ENCODE peak calls at places on chromosomes 11 and 22, in seven cellular contexts. J is BE2C, L is left ventricle myocardium inferior, C is right atrium auricular region, Q is coronary artery, S is GM06990, U is heart left ventricle. Z is an unnamed sample.

GRCh38 chr11:112761911-112762685 is 199.1 kb upstream of the NCAM1 start:
- DNase-seq in J (no peak), L (no peak), C (no peak), Q (no peak), S (peak; percentile 15), U (no peak), Z (no peak)

GRCh38 chr11:80107415-80107814 is 666.6 kb upstream of the TENM4 start:
- DNase-seq in J (no peak), L (no peak), C (no peak), Q (no peak), S (no peak), U (no peak), Z (no peak)

GRCh38 chr11:120878781-120879180 is 145.1 kb upstream of the TBCEL start:
- DNase-seq in J (no peak), L (no peak), C (no peak), Q (no peak), S (no peak), U (no peak), Z (no peak)

GRCh38 chr11:2566223-2567025 is 121.6 kb downstream of the KCNQ1 start:
- DNase-seq in J (peak; percentile 3), L (peak; percentile 13), C (no peak), Q (no peak), S (no peak), U (no peak), Z (no peak)

GRCh38 chr22:30802202-30803166 is 107.8 kb downstream of the OSBP2 start:
- DNase-seq in J (peak; percentile 87), L (peak; percentile 85), C (peak; percentile 68), Q (peak; percentile 83), S (peak; percentile 79), U (peak; percentile 83), Z (peak; percentile 82)

GRCh38 chr11:64590763-64591221 is at the start of gene SLC22A12:
- DNase-seq in J (no peak), L (peak; percentile 4), C (no peak), Q (no peak), S (no peak), U (no peak), Z (no peak)

GRCh38 chr11:120235024-120235628 is 4.8 kb upstream of the POU2F3 start:
- DNase-seq in J (peak; percentile 82), L (peak; percentile 62), C (no peak), Q (no peak), S (peak; percentile 69), U (peak; percentile 50), Z (peak; percentile 83)

GRCh38 chr11:120295110-120295509 is 30.0 kb upstream of the TLCD5 start:
- DNase-seq in J (peak; percentile 89), L (no peak), C (no peak), Q (no peak), S (no peak), U (no peak), Z (no peak)

GRCh38 chr11:115458877-115459276 is 45.3 kb downstream of the CADM1 start:
- DNase-seq in J (no peak), L (no peak), C (no peak), Q (no peak), S (no peak), U (no peak), Z (no peak)

GRCh38 chr11:110130642-110131238 is 37.5 kb downstream of the ZC3H12C start:
- DNase-seq in J (peak; percentile 90), L (no peak), C (no peak), Q (no peak), S (no peak), U (peak; percentile 12), Z (no peak)

GRCh38 chr22:29520851-29521250 is 32.7 kb downstream of the THOC5 start:
- DNase-seq in J (no peak), L (no peak), C (no peak), Q (no peak), S (no peak), U (no peak), Z (no peak)

GRCh38 chr11:62108971-62109391 is 14.8 kb upstream of the INCENP start:
- DNase-seq in J (no peak), L (no peak), C (no peak), Q (no peak), S (no peak), U (no peak), Z (no peak)

GRCh38 chr11:130124096-130124495 is 35.5 kb upstream of the ST14 start:
- DNase-seq in J (no peak), L (peak; percentile 65), C (peak; percentile 87), Q (peak; percentile 89), S (no peak), U (peak; percentile 41), Z (no peak)

GRCh38 chr11:6413791-6414231 is 5.1 kb downstream of the APBB1 start:
- DNase-seq in J (no peak), L (no peak), C (no peak), Q (no peak), S (no peak), U (no peak), Z (no peak)

GRCh38 chr22:30575859-30576258 is 1.4 kb upstream of the GAL3ST1 start:
- DNase-seq in J (no peak), L (no peak), C (no peak), Q (no peak), S (no peak), U (no peak), Z (no peak)

GRCh38 chr11:98434296-98434695 is 586.5 kb upstream of the CNTN5 start:
- DNase-seq in J (no peak), L (no peak), C (no peak), Q (no peak), S (no peak), U (no peak), Z (no peak)

GRCh38 chr22:25067851-25068421 is 115.4 kb downstream of the KIAA1671 start:
- DNase-seq in J (peak; percentile 34), L (no peak), C (no peak), Q (peak; percentile 92), S (no peak), U (no peak), Z (no peak)

GRCh38 chr22:41799486-41800347 is 762 bp upstream of the CCDC134 start:
- DNase-seq in J (no peak), L (peak; percentile 34), C (peak; percentile 61), Q (no peak), S (peak; percentile 24), U (peak; percentile 25), Z (peak; percentile 66)

GRCh38 chr11:10322401-10322800 is 17.5 kb downstream of the ADM start:
- DNase-seq in J (no peak), L (no peak), C (no peak), Q (no peak), S (no peak), U (no peak), Z (no peak)

GRCh38 chr11:110903830-110904229 is 191.6 kb upstream of the ARHGAP20 start:
- DNase-seq in J (no peak), L (no peak), C (no peak), Q (no peak), S (no peak), U (no peak), Z (no peak)

GRCh38 chr11:66080055-66080817 is 10.2 kb downstream of the PACS1 start:
- DNase-seq in J (peak; percentile 54), L (no peak), C (peak; percentile 86), Q (no peak), S (no peak), U (no peak), Z (no peak)

GRCh38 chr22:50702821-50703725 is 30.4 kb downstream of the SHANK3 start:
- DNase-seq in J (peak; percentile 3), L (peak; percentile 11), C (no peak), Q (no peak), S (no peak), U (no peak), Z (no peak)

GRCh38 chr22:27872488-27872887 is 46.6 kb downstream of the PITPNB start:
- DNase-seq in J (no peak), L (no peak), C (no peak), Q (no peak), S (no peak), U (no peak), Z (no peak)

GRCh38 chr11:67264886-67265632 is 1.2 kb upstream of the GRK2 start:
- DNase-seq in J (no peak), L (no peak), C (no peak), Q (no peak), S (no peak), U (no peak), Z (no peak)

DNA sequence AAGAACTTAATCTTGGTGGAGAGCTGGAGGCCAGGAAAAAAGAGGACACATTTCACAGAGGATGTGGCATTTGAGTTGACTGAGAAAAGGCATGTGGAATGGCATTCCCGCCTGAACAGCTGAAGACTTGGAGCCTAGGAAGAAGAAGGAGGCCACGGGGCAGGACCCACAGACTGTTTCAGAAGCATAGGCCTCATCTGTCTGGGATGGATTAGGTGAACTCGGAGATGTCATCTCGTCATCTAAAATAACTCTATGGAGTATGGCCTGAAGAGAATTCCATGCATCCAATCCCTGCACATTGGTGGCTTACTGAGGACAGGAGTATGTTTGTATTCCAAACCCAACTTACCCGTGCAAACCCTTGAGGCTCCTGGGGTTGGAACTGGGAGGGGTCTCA is 16.5 kb downstream of the SPATA19 start:
- DNase-seq in J (no peak), L (no peak), C (no peak), Q (peak; percentile 12), S (no peak), U (no peak), Z (no peak)
- TF ChIP-seq CTCF in J (no peak), L (no peak), C (no peak), Q (no peak), S (no peak), U (no peak), Z (no peak)

GRCh38 chr22:43750751-43751150 is 61.4 kb downstream of the EFCAB6 start:
- DNase-seq in J (no peak), L (no peak), C (no peak), Q (no peak), S (no peak), U (no peak), Z (no peak)
- TF ChIP-seq CTCF in J (no peak), L (no peak), C (no peak), Q (no peak), S (no peak), U (no peak), Z (no peak)

GRCh38 chr11:96045622-96046456 is 121.9 kb upstream of the MTMR2 start:
- DNase-seq in J (peak; percentile 42), L (peak; percentile 21), C (peak; percentile 62), Q (peak; percentile 77), S (no peak), U (peak; percentile 19), Z (no peak)
- TF ChIP-seq CTCF in J (peak; percentile 46), L (no peak), C (peak; percentile 57), Q (peak; percentile 22), S (no peak), U (no peak), Z (no peak)

DNA sequence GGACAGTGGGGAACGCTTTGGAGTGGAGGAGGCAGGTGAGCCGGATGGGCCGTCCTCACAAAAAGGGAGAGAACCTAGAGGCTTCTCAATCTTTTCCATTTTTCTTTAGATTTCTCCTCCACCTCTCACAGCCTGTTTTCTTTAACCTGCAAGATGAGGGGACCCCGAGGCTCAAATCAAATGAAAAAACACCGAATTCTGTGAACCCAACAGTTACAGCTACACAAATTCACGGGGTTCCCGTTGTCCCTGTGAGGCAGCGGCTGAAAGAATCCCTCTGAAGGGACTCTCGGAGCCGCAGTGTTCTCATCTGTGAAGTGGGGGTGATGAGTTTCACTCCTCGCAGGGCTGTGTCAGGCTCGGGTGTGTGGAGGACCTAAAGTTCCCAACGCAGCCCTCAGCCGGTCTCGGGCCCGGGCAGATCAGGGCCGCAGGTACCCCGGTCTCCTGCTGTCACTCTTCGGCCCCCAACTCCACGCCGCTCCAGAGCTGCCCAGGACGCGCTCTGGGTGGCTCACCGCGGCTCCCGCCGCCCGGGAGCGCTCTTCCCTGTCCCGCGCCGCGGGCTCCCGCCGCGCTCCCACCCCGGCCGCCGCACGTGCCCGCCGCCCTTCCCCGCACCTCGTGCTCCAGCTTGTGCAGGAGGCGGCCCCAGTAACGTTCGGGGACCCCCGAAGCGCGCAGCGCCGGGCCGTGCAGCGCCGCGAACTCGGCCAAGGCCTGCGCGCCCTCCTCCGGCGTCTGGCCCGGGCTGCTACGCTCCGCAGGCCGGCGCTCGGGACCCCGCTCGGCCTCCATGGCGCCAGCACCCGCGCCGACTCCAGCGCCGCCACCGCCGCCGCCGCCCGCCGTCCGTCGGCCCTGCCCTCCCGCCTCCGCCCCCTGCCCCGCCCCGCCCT is at the start of gene TTLL12:
- DNase-seq in J (peak; percentile 80), L (peak; percentile 70), C (no peak), Q (no peak), S (peak; percentile 71), U (peak; percentile 67), Z (peak; percentile 90)
- TF ChIP-seq CTCF in J (no peak), L (no peak), C (peak; percentile 34), Q (no peak), S (no peak), U (no peak), Z (peak; percentile 3)